ENCODE peak calls at places on chromosomes 4 and X, in ten cellular contexts. U, Z, D, P, R, L, I, O, X and T are unnamed samples.

GRCh38 chrX:86121916-86122315 is 26.3 kb upstream of the DACH2 start:
- DNase-seq in U (no peak), Z (no peak), D (no peak), P (no peak), R (no peak), L (no peak), I (no peak), O (no peak), X (no peak), T (no peak)

GRCh38 chrX:118420462-118420861 is 74.6 kb downstream of the WDR44 start:
- DNase-seq in U (peak), Z (no peak), D (peak), P (no peak), R (no peak), L (no peak), I (no peak), O (no peak), X (no peak), T (peak)

GRCh38 chr4:9691221-9692065 is 90.0 kb upstream of the DRD5 start:
- DNase-seq in U (peak), Z (peak), D (peak), P (peak), R (peak), L (peak), I (peak), O (peak), X (peak), T (peak)

GRCh38 chr4:104446431-104446925 is 48.2 kb downstream of the CXXC4 start:
- DNase-seq in U (no peak), Z (no peak), D (no peak), P (peak), R (no peak), L (no peak), I (no peak), O (no peak), X (no peak), T (no peak)

GRCh38 chrX:56766554-56767412 is 37.7 kb downstream of the NBDY start:
- DNase-seq in U (peak), Z (no peak), D (peak), P (no peak), R (no peak), L (peak), I (no peak), O (no peak), X (no peak), T (no peak)

GRCh38 chrX:3576886-3577516 is 136.4 kb downstream of the PRKX start:
- DNase-seq in U (no peak), Z (no peak), D (peak), P (no peak), R (no peak), L (no peak), I (no peak), O (no peak), X (no peak), T (no peak)

GRCh38 chr4:125727931-125728330 is 413.2 kb downstream of the FAT4 start:
- DNase-seq in U (no peak), Z (no peak), D (no peak), P (no peak), R (no peak), L (no peak), I (no peak), O (no peak), X (no peak), T (no peak)

GRCh38 chr4:87560802-87561201 is 31.6 kb upstream of the SPARCL1 start:
- DNase-seq in U (no peak), Z (no peak), D (peak), P (no peak), R (no peak), L (no peak), I (peak), O (no peak), X (no peak), T (no peak)

GRCh38 chr4:67288964-67289363 is 256.3 kb downstream of the CENPC start:
- DNase-seq in U (peak), Z (no peak), D (peak), P (no peak), R (no peak), L (no peak), I (peak), O (peak), X (no peak), T (peak)

GRCh38 chrX:119541188-119541587 is 24.0 kb downstream of the STEEP1 start:
- DNase-seq in U (peak), Z (no peak), D (peak), P (no peak), R (no peak), L (no peak), I (no peak), O (peak), X (no peak), T (peak)

GRCh38 chrX:41734530-41734929 is 10.5 kb downstream of the GPR82 start:
- DNase-seq in U (peak), Z (no peak), D (peak), P (no peak), R (no peak), L (no peak), I (no peak), O (peak), X (no peak), T (no peak)

GRCh38 chrX:56789518-56790070 is 60.6 kb downstream of the NBDY start:
- DNase-seq in U (no peak), Z (no peak), D (no peak), P (no peak), R (no peak), L (peak), I (no peak), O (no peak), X (no peak), T (no peak)